ENCODE peak calls at places on chromosomes 13 and 19, in seven cellular contexts. P is psoas muscle, L is HFFc6, I is tibial nerve, G is mammary epithelial cell, D is hepatocyte, U is Calu3. E is an unnamed sample.

GRCh38 chr13:101204270-101205011 is 211.9 kb downstream of the NALCN start:
- DNase-seq in G (no peak), I (no peak), D (no peak), U (no peak), P (no peak), L (no peak), E (no peak)

GRCh38 chr13:101127741-101128353 is 288.5 kb downstream of the NALCN start:
- DNase-seq in D (peak), I (no peak), L (peak), G (peak), P (no peak), U (no peak), E (no peak)

GRCh38 chr19:2045501-2046045 is 5.5 kb downstream of the MKNK2 start:
- DNase-seq in D (peak), G (no peak), P (peak), L (no peak), U (no peak), I (no peak), E (no peak)

GRCh38 chr19:12800873-12801465 is 631 bp downstream of the PRDX2 start:
- DNase-seq in U (peak), P (peak), D (peak), I (no peak), G (no peak), L (no peak), E (no peak)

GRCh38 chr13:24168980-24169379 is 8.5 kb downstream of the SPATA13 start:
- DNase-seq in I (no peak), U (no peak), G (no peak), L (no peak), D (no peak), P (no peak), E (no peak)

GRCh38 chr13:114113961-114114360 is 18.5 kb downstream of the RASA3 start:
- DNase-seq in L (no peak), D (no peak), P (no peak), I (peak), G (no peak), U (no peak), E (no peak)

GRCh38 chr19:40363128-40363527 is 14.6 kb downstream of the PLD3 start:
- DNase-seq in D (no peak), P (no peak), L (no peak), G (no peak), U (no peak), I (no peak), E (no peak)

GRCh38 chr13:48334534-48335127 is 31.1 kb downstream of the RB1 start:
- DNase-seq in L (peak), D (peak), G (peak), U (no peak), P (no peak), I (no peak), E (no peak)

GRCh38 chr13:60210510-60211065 is 46.9 kb upstream of the DIAPH3 start:
- DNase-seq in D (no peak), U (no peak), L (no peak), G (no peak), P (no peak), I (no peak), E (no peak)

GRCh38 chr13:43132911-43133310 is 109.5 kb downstream of the DNAJC15 start:
- DNase-seq in I (no peak), P (no peak), L (no peak), D (no peak), G (no peak), U (no peak), E (no peak)

GRCh38 chr13:49436890-49437289 is 7.0 kb downstream of the CAB39L start:
- DNase-seq in L (peak), G (peak), I (peak), D (peak), P (peak), U (peak), E (no peak)

DNA sequence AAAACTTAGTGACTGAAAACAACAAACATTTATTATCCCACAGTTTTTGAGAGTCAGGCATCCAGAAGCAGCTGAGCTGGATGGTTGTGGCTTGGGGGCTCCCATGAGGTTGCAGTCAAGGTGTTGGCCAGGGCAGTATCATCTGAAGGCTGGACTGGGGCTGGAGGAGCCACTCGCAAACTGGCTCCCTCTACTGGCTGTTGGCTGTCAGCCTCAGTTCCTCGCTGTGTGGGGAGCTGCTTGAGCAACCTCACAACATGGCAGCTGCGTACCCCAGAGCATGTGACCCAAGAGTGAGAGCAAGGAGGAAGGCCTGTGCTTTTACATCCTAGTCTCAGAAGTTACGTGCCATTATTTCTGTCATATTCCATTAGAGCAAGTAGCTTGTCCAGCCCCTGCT is 9.7 kb downstream of the YJU2 start:
- DNase-seq in L (no peak), P (no peak), U (no peak), I (no peak), G (no peak), D (no peak), E (peak)
- TF ChIP-seq CTCF in L (peak), P (no peak), U (no peak), I (no peak), G (no peak), D (no peak), E (no peak)

DNA sequence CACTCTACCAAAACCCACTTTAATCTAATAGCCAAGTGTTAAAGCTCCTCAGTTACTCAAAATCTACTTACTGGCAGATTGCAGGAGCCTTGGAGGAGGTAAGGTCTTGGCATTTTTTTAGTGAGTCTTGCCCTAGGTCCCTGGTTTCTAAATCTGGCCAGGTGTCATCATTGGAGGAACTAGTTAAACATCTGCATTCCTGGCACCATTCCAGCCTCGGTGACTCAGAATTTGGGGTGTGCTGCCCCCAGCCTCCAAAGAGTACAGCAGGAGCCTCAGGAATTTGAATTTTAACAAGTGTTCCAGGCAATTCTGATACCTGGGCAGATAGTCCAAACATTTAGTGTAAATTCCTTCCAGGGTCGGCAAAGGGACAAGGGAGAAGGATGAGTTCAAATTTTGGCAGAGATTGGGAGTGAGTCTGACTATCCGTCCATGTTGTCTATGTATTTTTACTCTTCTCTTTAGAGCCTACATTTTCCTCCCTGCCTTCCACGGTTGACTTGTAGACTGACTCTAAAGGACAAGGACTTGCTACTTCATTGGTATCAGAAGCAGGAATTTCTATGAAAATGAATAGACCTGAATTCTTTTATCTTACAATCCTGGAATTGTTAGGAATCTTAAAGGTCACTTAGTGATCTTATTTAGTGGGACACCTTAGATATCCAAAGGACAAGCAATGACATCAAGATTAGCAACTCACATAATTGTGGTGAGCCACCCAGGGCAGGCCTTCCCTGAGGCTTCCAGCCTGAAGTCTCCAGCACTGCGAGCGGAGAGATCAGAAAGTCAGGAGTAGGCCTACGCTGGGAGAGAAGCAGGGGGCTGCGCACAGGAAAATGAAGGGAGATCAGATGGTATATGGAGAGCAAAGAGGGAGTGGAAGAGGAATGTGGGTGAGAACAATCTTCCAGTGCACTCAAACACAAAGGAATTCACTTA is 37.6 kb downstream of the KLF5 start:
- DNase-seq in D (peak), I (no peak), G (peak), L (no peak), U (peak), P (no peak), E (no peak)
- TF ChIP-seq CTCF in D (no peak), I (no peak), G (no peak), L (no peak), U (no peak), P (no peak), E (no peak)

DNA sequence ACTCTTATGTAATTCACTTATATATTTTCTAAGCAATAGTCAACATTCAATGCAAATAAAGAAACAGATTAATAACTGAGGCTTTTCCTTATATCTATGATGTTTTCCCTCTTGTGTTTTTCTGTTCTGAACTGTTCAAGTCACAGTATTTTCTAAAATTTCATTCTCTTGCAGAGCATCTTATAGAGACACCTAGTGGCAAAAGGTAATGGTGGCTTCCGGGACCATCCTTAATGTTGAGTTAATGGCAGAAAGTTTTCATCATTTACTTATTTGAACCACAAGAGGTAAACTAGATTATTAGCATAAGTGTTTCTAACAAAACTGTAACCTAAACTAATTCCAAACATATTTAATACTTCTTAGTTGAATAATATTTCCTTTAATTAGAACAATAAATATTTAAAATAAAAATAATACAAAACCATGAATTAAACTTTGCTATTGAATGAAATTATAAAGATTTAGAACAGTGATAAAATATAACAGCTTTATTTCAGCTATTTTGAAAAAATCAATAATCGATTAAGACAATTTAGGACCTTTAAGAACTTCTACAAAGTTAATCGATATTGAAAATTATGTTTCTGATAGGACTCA is 1.7 kb upstream of the SLITRK5 start:
- DNase-seq in G (no peak), L (peak), P (no peak), I (no peak), D (peak), U (no peak), E (no peak)
- TF ChIP-seq CTCF in G (peak), L (peak), P (no peak), I (peak), D (peak), U (no peak), E (peak)

GRCh38 chr19:50518091-50519005 is 4.6 kb upstream of the ASPDH start:
- DNase-seq in P (no peak), D (no peak), I (no peak), L (no peak), U (no peak), G (no peak), E (no peak)
- TF ChIP-seq CTCF in P (no peak), D (no peak), I (no peak), L (peak), U (no peak), G (peak), E (no peak)

GRCh38 chr19:799076-799881 is 2.0 kb downstream of the PTBP1 start:
- DNase-seq in G (peak), I (no peak), D (no peak), P (peak), L (peak), U (no peak), E (peak)
- TF ChIP-seq CTCF in G (peak), I (no peak), D (peak), P (no peak), L (peak), U (no peak), E (peak)

DNA sequence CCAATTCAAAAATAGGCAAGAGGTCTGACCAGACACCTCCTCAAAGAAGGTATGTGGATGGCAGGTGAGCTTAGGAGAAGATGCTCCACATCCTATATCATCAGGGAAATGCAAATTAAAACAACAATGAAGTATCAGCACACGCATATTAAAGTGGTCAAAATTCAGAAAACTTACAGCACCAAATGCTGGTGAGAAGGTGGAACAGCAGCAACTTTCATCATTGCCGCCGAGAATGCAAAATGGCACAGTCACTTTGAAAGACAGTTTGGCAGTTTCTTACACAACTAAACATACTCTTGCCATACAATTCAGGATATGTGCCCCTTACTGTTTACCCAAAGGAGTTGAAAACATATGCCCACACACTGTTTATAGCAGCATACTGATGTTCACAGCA is 22.4 kb downstream of the OR10H4 start:
- DNase-seq in G (no peak), U (no peak), L (no peak), P (no peak), I (no peak), D (no peak), E (no peak)
- TF ChIP-seq CTCF in G (peak), U (no peak), L (no peak), P (no peak), I (no peak), D (no peak), E (peak)

GRCh38 chr13:99160415-99160814 is 40.2 kb upstream of the UBAC2 start:
- DNase-seq in L (no peak), P (no peak), G (no peak), U (no peak), D (no peak), I (no peak), E (no peak)
- TF ChIP-seq CTCF in L (no peak), P (no peak), G (no peak), U (no peak), D (no peak), I (no peak), E (no peak)

DNA sequence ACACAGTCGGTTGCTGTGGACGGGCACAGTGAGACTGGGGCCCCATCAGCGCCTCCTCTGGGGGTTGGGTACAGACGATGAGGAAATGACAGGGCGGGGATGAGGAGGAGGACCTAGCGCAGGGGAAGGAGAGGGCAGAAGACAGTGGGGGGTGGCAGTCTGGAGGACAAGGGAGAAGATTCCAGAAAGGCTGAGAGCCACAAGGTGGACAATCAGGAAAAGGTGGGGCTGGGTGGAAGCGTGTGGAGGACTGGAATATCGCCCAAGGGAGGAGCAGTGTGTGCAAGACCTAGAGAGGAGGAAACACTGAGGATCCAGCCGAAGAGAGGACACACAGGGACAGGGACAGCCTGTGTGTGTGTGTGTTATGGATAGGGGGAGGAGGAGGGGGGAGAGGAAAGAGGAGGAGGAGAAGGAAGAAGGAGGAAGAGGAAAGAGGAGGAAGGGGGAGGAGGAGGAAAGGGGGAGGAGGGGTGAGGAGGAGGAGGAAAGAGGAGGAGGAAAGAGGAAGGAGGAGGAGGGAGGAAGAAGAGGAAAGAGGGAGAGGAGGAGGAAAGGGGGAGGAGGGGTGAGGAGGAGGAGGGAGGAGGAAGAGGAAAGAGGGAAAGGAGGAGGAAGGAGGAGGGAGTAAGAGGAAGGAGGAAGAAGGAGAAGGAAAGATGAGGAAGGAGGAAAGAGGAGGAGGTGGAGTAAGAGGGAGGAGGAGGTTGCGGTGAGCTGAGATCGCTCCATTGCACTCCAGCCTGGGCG is 15.8 kb upstream of the GARIN5A start:
- DNase-seq in L (no peak), G (no peak), P (peak), I (no peak), U (peak), D (no peak), E (no peak)
- TF ChIP-seq CTCF in L (no peak), G (no peak), P (no peak), I (no peak), U (no peak), D (no peak), E (no peak)